ENCODE peak calls at places on chromosomes 7 and 10, in four cellular contexts. D is NCI-H774, X is NCI-H1105, Q is anterior cingulate cortex. R is an unnamed sample.

GRCh38 chr7:102080003-102080361 is 206.7 kb upstream of the SH2B2 start:
- DNase-seq in D (no peak), X (no peak), Q (peak), R (no peak)

GRCh38 chr7:46157414-46157813 is 236.3 kb upstream of the IGFBP3 start:
- DNase-seq in D (no peak), X (no peak), Q (no peak), R (no peak)

GRCh38 chr10:86450806-86451603 is 70.6 kb downstream of the WAPL start:
- DNase-seq in D (no peak), X (no peak), Q (no peak), R (no peak)

GRCh38 chr7:77525231-77525630 is 11.9 kb upstream of the PTPN12 start:
- DNase-seq in D (no peak), X (no peak), Q (no peak), R (no peak)

GRCh38 chr7:56222866-56223265 is 106.6 kb upstream of the NUPR2 start:
- DNase-seq in D (no peak), X (no peak), Q (no peak), R (no peak)

GRCh38 chr10:102757323-102757722 is 13.6 kb downstream of the WBP1L start:
- DNase-seq in D (no peak), X (no peak), Q (no peak), R (no peak)

GRCh38 chr7:144812379-144813283 is 23.2 kb downstream of the TPK1 start:
- DNase-seq in D (no peak), X (no peak), Q (no peak), R (no peak)

GRCh38 chr7:121030308-121030707 is 41.8 kb downstream of the CPED1 start:
- DNase-seq in D (no peak), X (no peak), Q (no peak), R (no peak)

GRCh38 chr10:17212802-17213204 is 11.3 kb upstream of the TRDMT1 start:
- DNase-seq in D (no peak), X (no peak), Q (no peak), R (no peak)

GRCh38 chr10:93777092-93777491 is 19.4 kb downstream of the LGI1 start:
- DNase-seq in D (no peak), X (no peak), Q (no peak), R (no peak)

GRCh38 chr7:36881206-36881605 is 156.9 kb upstream of the AOAH start:
- DNase-seq in D (no peak), X (no peak), Q (no peak), R (no peak)

GRCh38 chr10:16242859-16243613 is 193.8 kb upstream of the PTER start:
- DNase-seq in D (no peak), X (no peak), Q (no peak), R (no peak)

GRCh38 chr10:79400567-79401004 is 44.8 kb downstream of the ZCCHC24 start:
- DNase-seq in D (peak), X (no peak), Q (no peak), R (no peak)

GRCh38 chr7:51230723-51231122 is 85.9 kb downstream of the COBL start:
- DNase-seq in D (no peak), X (no peak), Q (no peak), R (no peak)

GRCh38 chr10:78071140-78071856 is 37.6 kb downstream of the RPS24 start:
- DNase-seq in D (no peak), X (no peak), Q (no peak), R (no peak)

GRCh38 chr7:81990395-81990794 is 220.5 kb upstream of the HGF start:
- DNase-seq in D (no peak), X (no peak), Q (no peak), R (no peak)

GRCh38 chr7:155322530-155322929 is 24.9 kb downstream of the INSIG1 start:
- DNase-seq in D (no peak), X (no peak), Q (no peak), R (no peak)

GRCh38 chr7:112205348-112206237 is 606 bp downstream of the DOCK4 start:
- DNase-seq in D (no peak), X (no peak), Q (peak), R (peak)

GRCh38 chr10:814536-815302 is 116.8 kb downstream of the LARP4B start:
- DNase-seq in D (no peak), X (no peak), Q (no peak), R (no peak)

GRCh38 chr7:102291056-102291915 is 4.6 kb downstream of the SH2B2 start:
- DNase-seq in D (no peak), X (no peak), Q (no peak), R (no peak)

GRCh38 chr7:5766321-5766761 is 15.1 kb downstream of the RNF216 start:
- DNase-seq in D (no peak), X (no peak), Q (no peak), R (no peak)

GRCh38 chr10:78769526-78769925 is 299.2 kb upstream of the ZMIZ1 start:
- DNase-seq in D (no peak), X (no peak), Q (no peak), R (no peak)

GRCh38 chr7:47088329-47089067 is 493.4 kb downstream of the TNS3 start:
- DNase-seq in D (peak), X (peak), Q (peak), R (peak)

GRCh38 chr10:34650156-34650555 is 164.9 kb downstream of the PARD3 start:
- DNase-seq in D (no peak), X (no peak), Q (no peak), R (no peak)

GRCh38 chr10:132411561-132412253 is 14.7 kb downstream of the PWWP2B start:
- DNase-seq in D (no peak), X (no peak), Q (no peak), R (no peak)

GRCh38 chr7:74371381-74372059 is 82.2 kb upstream of the GTF2IRD1 start:
- DNase-seq in D (peak), X (peak), Q (no peak), R (peak)

GRCh38 chr10:131474426-131474825 is 162.9 kb upstream of the TCERG1L start:
- DNase-seq in D (no peak), X (no peak), Q (no peak), R (no peak)

GRCh38 chr10:43961523-43962345 is 313.1 kb upstream of the ZNF32 start:
- DNase-seq in D (no peak), X (no peak), Q (no peak), R (no peak)

R was measured in dorsolateral prefrontal cortex.